ENCODE peak calls at places on chromosomes 6 and 20, in eight cellular contexts. U is body of pancreas, X is GM12878, P is transverse colon, G is A549, D is adrenal gland, Q is breast epithelium, H is tibial nerve. A is an unnamed sample.

GRCh38 chr6:138145402-138145801 is 16.3 kb upstream of the ARFGEF3 start:
- DNase-seq in H (no peak), P (no peak), Q (no peak), U (no peak), X (peak), G (no peak), D (no peak), A (no peak)

GRCh38 chr20:723756-724155 is 44.5 kb downstream of the SLC52A3 start:
- DNase-seq in P (no peak), D (no peak), G (no peak), X (no peak), U (peak), H (no peak), Q (peak), A (peak)

GRCh38 chr6:30544666-30545272 is 11.5 kb downstream of the GNL1 start:
- DNase-seq in D (peak), H (no peak), G (peak), X (no peak), P (no peak), U (peak), Q (no peak), A (no peak)

GRCh38 chr20:60478533-60478932 is 520.3 kb downstream of the CDH26 start:
- DNase-seq in G (no peak), P (no peak), Q (no peak), D (no peak), H (no peak), X (no peak), U (no peak), A (no peak)

GRCh38 chr6:118660218-118660569 is 8.8 kb upstream of the CEP85L start:
- DNase-seq in P (no peak), D (peak), X (no peak), Q (no peak), H (no peak), G (no peak), U (peak), A (no peak)

GRCh38 chr20:44024820-44025580 is 110.3 kb downstream of the TOX2 start:
- DNase-seq in P (no peak), Q (no peak), D (no peak), U (no peak), H (no peak), G (no peak), X (no peak), A (no peak)

GRCh38 chr6:142784344-142784743 is 160.6 kb downstream of the HIVEP2 start:
- DNase-seq in X (peak), H (no peak), G (no peak), Q (no peak), D (no peak), P (no peak), U (no peak), A (no peak)

GRCh38 chr6:13409991-13410390 is 77.4 kb downstream of the GFOD1 start:
- DNase-seq in Q (no peak), X (no peak), P (no peak), U (no peak), H (no peak), G (no peak), D (no peak), A (no peak)

GRCh38 chr20:834151-834747 is 734 bp downstream of the FAM110A start:
- DNase-seq in U (no peak), H (no peak), X (no peak), G (no peak), D (no peak), P (no peak), Q (no peak), A (no peak)

GRCh38 chr20:50286609-50287008 is 96.0 kb downstream of the CEBPB start:
- DNase-seq in D (peak), P (peak), G (peak), H (peak), X (no peak), Q (peak), U (peak), A (no peak)

GRCh38 chr6:118377711-118378414 is 170.2 kb upstream of the PLN start:
- DNase-seq in G (no peak), P (no peak), U (peak), X (no peak), D (no peak), H (no peak), Q (no peak), A (no peak)

GRCh38 chr6:117547688-117548621 is 54.4 kb downstream of the GOPC start:
- DNase-seq in U (peak), X (no peak), D (peak), H (peak), G (no peak), Q (peak), P (peak), A (peak)

GRCh38 chr6:105550961-105551625 is 148.2 kb upstream of the PREP start:
- DNase-seq in P (no peak), G (no peak), U (no peak), Q (no peak), X (no peak), H (no peak), D (no peak), A (no peak)

GRCh38 chr6:169725270-169726048 is 1.2 kb upstream of the PHF10 start:
- DNase-seq in U (peak), H (no peak), P (peak), Q (peak), X (no peak), D (peak), G (peak), A (peak)

GRCh38 chr6:86942761-86943526 is 5.6 kb downstream of the HTR1E start:
- DNase-seq in H (no peak), P (no peak), X (no peak), U (no peak), Q (no peak), G (no peak), D (no peak), A (no peak)

GRCh38 chr20:63177134-63177784 is 38.7 kb downstream of the YTHDF1 start:
- DNase-seq in P (no peak), D (no peak), H (no peak), U (no peak), X (no peak), Q (no peak), G (peak), A (no peak)

GRCh38 chr20:12575352-12576095 is 433.2 kb upstream of the SPTLC3 start:
- DNase-seq in U (peak), G (no peak), Q (no peak), D (peak), H (peak), X (no peak), P (peak), A (no peak)

GRCh38 chr20:37781626-37782025 is 87.8 kb downstream of the CTNNBL1 start:
- DNase-seq in P (no peak), G (no peak), Q (no peak), X (no peak), U (no peak), D (no peak), H (no peak), A (no peak)

GRCh38 chr20:61931476-61932198 is 134.0 kb downstream of the TAF4 start:
- DNase-seq in X (no peak), P (no peak), G (no peak), U (no peak), Q (no peak), H (peak), D (peak), A (no peak)

GRCh38 chr6:135002229-135002844 is 52.3 kb downstream of the HBS1L start:
- DNase-seq in P (no peak), D (no peak), X (no peak), U (no peak), G (peak), Q (no peak), H (no peak), A (no peak)

GRCh38 chr6:52570291-52570700 is 6.6 kb downstream of the TRAM2 start:
- DNase-seq in U (no peak), H (no peak), P (peak), X (no peak), D (no peak), Q (no peak), G (no peak), A (no peak)

GRCh38 chr6:138205437-138206094 is 12.7 kb downstream of the PBOV1 start:
- DNase-seq in D (no peak), X (no peak), H (no peak), U (no peak), Q (no peak), G (no peak), P (no peak), A (no peak)

GRCh38 chr6:32947552-32948465 is 5.1 kb downstream of the HLA-DMA start:
- DNase-seq in H (no peak), Q (no peak), X (peak), G (peak), U (peak), P (peak), D (peak), A (no peak)

GRCh38 chr6:143039548-143039947 is 21.1 kb upstream of the AIG1 start:
- DNase-seq in D (no peak), X (no peak), U (no peak), G (no peak), P (no peak), Q (no peak), H (no peak), A (no peak)

GRCh38 chr20:59741073-59741472 is 136.7 kb downstream of the PHACTR3 start:
- DNase-seq in U (no peak), G (no peak), P (no peak), H (no peak), D (no peak), Q (no peak), X (no peak), A (no peak)

GRCh38 chr6:126897779-126898178 is 220.7 kb upstream of the RSPO3 start:
- DNase-seq in D (no peak), H (no peak), P (no peak), G (no peak), U (no peak), Q (no peak), X (no peak), A (no peak)

GRCh38 chr6:105807905-105808304 is 278.2 kb upstream of the PRDM1 start:
- DNase-seq in G (no peak), D (no peak), Q (no peak), X (no peak), H (no peak), U (no peak), P (no peak), A (no peak)

GRCh38 chr20:63574829-63575720 is 1.0 kb upstream of the HELZ2 start:
- DNase-seq in H (no peak), D (no peak), Q (no peak), G (no peak), P (no peak), U (no peak), X (no peak), A (peak)

GRCh38 chr6:6582111-6582510 is 6.4 kb upstream of the LY86 start:
- DNase-seq in X (no peak), D (no peak), H (no peak), U (no peak), Q (no peak), G (no peak), P (no peak), A (no peak)

GRCh38 chr6:112927641-112928040 is 580.5 kb downstream of the RFPL4B start:
- DNase-seq in U (no peak), H (no peak), D (no peak), G (no peak), Q (no peak), X (no peak), P (no peak), A (no peak)

GRCh38 chr6:110435052-110435602 is 19.8 kb upstream of the DDO start:
- DNase-seq in D (no peak), Q (no peak), P (no peak), G (no peak), H (no peak), U (no peak), X (no peak), A (no peak)

GRCh38 chr6:168536665-168537249 is 95.8 kb downstream of the SMOC2 start:
- DNase-seq in H (no peak), P (no peak), Q (no peak), U (no peak), X (no peak), D (no peak), G (no peak), A (peak)

GRCh38 chr6:138044458-138044857 is 62.8 kb downstream of the PERP start:
- DNase-seq in H (no peak), P (no peak), D (no peak), Q (no peak), G (no peak), U (no peak), X (no peak), A (no peak)

GRCh38 chr6:139753198-139753861 is 378.9 kb upstream of the CITED2 start:
- DNase-seq in H (no peak), D (no peak), X (no peak), Q (no peak), P (no peak), U (no peak), G (no peak), A (no peak)

GRCh38 chr6:116309001-116309400 is 29.3 kb upstream of the TSPYL1 start:
- DNase-seq in X (no peak), U (no peak), P (no peak), D (no peak), Q (no peak), G (no peak), H (no peak), A (no peak)

GRCh38 chr6:167000759-167001158 is 1.6 kb downstream of the CEP43 start:
- DNase-seq in X (no peak), G (no peak), U (no peak), P (no peak), H (no peak), D (no peak), Q (no peak), A (no peak)

GRCh38 chr6:166997768-166998255 is 1.4 kb upstream of the CEP43 start:
- DNase-seq in P (peak), U (peak), G (peak), H (no peak), X (peak), Q (peak), D (peak), A (peak)

GRCh38 chr6:166999845-167000253 is 652 bp downstream of the CEP43 start:
- DNase-seq in Q (no peak), U (peak), X (no peak), H (no peak), D (no peak), P (peak), G (peak), A (no peak)

GRCh38 chr6:166998256-166999144 is 697 bp upstream of the CEP43 start:
- DNase-seq in D (peak), P (peak), U (peak), Q (no peak), G (peak), X (no peak), H (no peak), A (peak)

GRCh38 chr6:166999145-166999844 is at the start of gene CEP43:
- DNase-seq in G (peak), D (peak), U (peak), P (peak), Q (peak), H (peak), X (peak), A (peak)
- TF ChIP-seq POLR2A in G (peak), D (peak), U (peak), P (peak), Q (no peak), H (peak), X (peak), A (no peak)

DNA sequence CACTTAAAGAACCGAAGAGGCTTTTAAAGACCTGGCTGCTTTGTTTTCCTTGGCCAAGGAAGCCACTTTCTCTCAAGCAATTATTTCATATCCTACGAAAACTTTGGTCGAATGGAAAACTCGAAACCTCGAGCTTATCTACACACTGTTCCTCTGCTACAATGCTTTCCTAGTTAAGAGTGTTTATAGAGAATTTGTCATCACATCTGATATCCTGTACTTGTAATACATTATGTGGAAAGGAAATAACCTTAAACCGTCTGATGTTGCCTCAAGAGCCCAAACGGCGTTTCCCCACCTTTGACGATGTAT is 28.1 kb downstream of the TFAP2B start:
- DNase-seq in X (no peak), P (no peak), Q (no peak), H (no peak), U (no peak), G (no peak), D (no peak), A (no peak)
- TF ChIP-seq POLR2A in X (no peak), P (no peak), Q (no peak), H (no peak), U (no peak), G (no peak), D (no peak), A (no peak)

DNA sequence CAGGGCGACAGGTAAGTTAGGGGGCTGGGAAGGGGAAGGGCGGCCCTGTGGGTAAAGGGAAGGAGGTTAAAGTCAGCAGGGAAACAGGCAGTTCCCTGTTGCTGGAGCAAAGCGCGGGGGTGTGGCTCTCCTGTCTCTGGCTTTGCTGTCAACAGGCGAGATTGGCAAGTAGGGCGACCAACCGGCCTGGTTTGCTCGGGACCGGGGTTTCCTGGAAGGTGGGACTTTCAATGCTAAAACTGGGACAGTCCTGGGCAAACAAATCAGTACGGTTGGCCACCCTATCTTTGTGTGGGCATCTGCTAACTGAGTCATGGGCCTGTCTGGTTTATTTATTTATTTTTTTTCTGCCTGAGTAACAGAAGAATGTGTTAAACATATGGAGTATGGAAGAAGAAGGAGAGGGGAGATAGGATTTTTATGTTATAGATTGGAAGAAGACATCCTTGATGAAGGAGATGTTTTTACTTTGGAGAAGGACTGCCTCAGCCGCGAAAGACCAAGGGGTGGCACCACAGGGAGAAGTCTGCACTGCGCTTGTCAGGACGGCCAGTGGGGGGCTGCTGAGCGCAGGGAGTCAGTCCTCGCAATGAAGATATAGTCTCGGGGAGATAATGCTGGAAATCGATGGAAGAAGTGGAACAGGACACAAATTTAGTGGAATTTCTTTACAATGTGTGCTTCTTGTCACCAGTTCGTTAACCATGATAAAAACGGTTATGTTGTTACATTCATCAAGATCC is 43.4 kb upstream of the ESR1 start:
- DNase-seq in D (peak), H (peak), X (no peak), U (peak), G (peak), P (peak), Q (peak), A (peak)
- TF ChIP-seq POLR2A in D (peak), H (no peak), X (no peak), U (no peak), G (no peak), P (no peak), Q (peak), A (no peak)

DNA sequence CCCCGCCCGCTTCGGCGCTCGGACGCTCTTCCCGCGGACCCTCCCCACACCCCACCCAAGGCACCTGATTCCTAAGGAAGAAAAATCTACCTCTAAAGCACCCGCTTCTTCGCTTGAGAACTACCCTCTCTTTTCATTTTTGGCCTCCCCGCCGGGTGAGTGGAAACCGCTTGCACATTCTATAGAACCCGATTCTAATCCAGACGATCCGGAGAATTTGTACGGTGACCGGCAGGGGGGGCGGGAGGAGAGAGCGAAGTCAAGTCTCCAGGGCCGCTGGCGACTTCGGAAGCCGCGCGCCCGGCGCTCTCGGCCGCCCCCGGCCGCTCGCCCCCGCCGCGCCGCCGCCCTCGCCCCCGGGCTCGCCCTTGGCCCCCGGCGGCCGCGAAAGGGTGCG is at the start of gene RBM24:
- DNase-seq in U (peak), G (peak), Q (no peak), D (peak), H (peak), P (peak), X (no peak), A (no peak)
- TF ChIP-seq POLR2A in U (no peak), G (no peak), Q (no peak), D (no peak), H (no peak), P (no peak), X (no peak), A (no peak)

GRCh38 chr6:41071501-41071922 is 644 bp downstream of the OARD1 start:
- DNase-seq in H (no peak), X (peak), G (no peak), P (peak), Q (no peak), U (no peak), D (no peak), A (peak)
- TF ChIP-seq POLR2A in H (no peak), X (no peak), G (peak), P (no peak), Q (no peak), U (no peak), D (peak), A (peak)

GRCh38 chr6:44202332-44202971 is 14.3 kb upstream of the MYMX start:
- DNase-seq in G (no peak), X (no peak), D (no peak), U (no peak), Q (no peak), H (no peak), P (no peak), A (no peak)
- TF ChIP-seq POLR2A in G (no peak), X (no peak), D (no peak), U (no peak), Q (no peak), H (no peak), P (no peak), A (no peak)

GRCh38 chr6:166618251-166618650 is 8.8 kb downstream of the RPS6KA2 start:
- DNase-seq in G (no peak), U (no peak), X (no peak), D (no peak), H (no peak), Q (no peak), P (no peak), A (no peak)
- TF ChIP-seq POLR2A in G (no peak), U (no peak), X (no peak), D (no peak), H (no peak), Q (no peak), P (no peak), A (no peak)

DNA sequence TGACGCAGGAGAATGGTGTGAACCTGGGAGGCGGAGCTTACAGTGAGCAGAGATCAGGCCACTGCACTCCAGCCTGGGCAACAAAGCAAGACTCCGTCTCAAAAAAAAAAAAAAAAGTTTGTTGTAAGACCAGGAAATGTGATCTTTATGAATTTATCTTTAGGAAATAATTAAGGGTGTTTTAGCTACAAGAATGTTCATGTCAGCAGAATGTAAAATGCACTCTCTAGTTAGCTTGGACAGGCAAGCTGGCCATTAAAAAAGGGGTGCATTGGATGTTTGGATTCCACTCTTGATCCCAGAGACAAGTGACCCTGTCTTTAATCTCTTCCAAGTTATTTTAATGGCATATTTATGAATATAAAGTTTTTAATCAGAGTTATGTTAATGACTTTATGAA is 19.6 kb downstream of the ENPP3 start:
- DNase-seq in D (no peak), G (no peak), Q (no peak), P (no peak), U (no peak), X (no peak), H (no peak), A (no peak)
- TF ChIP-seq POLR2A in D (no peak), G (no peak), Q (no peak), P (no peak), U (no peak), X (no peak), H (no peak), A (no peak)

A was measured in spleen.